ENCODE peak calls at places on chromosome 18, in four cellular contexts. P is CD8-positive, alpha-beta T cell; J is HCEC 1CT; Q is AG09309. M is an unnamed sample.

GRCh38 chr18:54949588-54949987 is 9.7 kb downstream of the CCDC68 start:
- DNase-seq in P (no peak), Q (no peak), J (no peak), M (no peak)

GRCh38 chr18:41745166-41746049 is 209.6 kb upstream of the PIK3C3 start:
- DNase-seq in J (peak; percentile 49), Q (no peak), P (no peak), M (no peak)

GRCh38 chr18:56333846-56334245 is 304.5 kb downstream of the TXNL1 start:
- DNase-seq in P (no peak), J (no peak), Q (no peak), M (no peak)

GRCh38 chr18:58446661-58447060 is 182.2 kb downstream of the ALPK2 start:
- DNase-seq in Q (no peak), J (no peak), P (no peak), M (no peak)

GRCh38 chr18:63320690-63321265 is 1.2 kb upstream of the BCL2 start:
- DNase-seq in Q (no peak), P (peak; percentile 67), J (peak; percentile 23), M (peak; percentile 26)

GRCh38 chr18:13437801-13438506 is 219.4 kb downstream of the LDLRAD4 start:
- DNase-seq in P (peak; percentile 67), Q (no peak), J (no peak), M (peak; percentile 43)

GRCh38 chr18:31722369-31722957 is 38.1 kb upstream of the B4GALT6 start:
- DNase-seq in J (peak; percentile 53), Q (peak; percentile 7), P (peak; percentile 69), M (peak; percentile 55)

GRCh38 chr18:34729264-34729663 is 19.2 kb downstream of the DTNA start:
- DNase-seq in P (no peak), J (peak; percentile 41), Q (no peak), M (no peak)

GRCh38 chr18:23237524-23238151 is 102.4 kb downstream of the CABLES1 start:
- DNase-seq in Q (no peak), J (peak; percentile 29), P (peak; percentile 63), M (no peak)

GRCh38 chr18:77009675-77010074 is 122.9 kb downstream of the MBP start:
- DNase-seq in P (no peak), Q (no peak), J (no peak), M (no peak)

GRCh38 chr18:49768051-49768391 is 45.3 kb downstream of the ACAA2 start:
- DNase-seq in J (peak; percentile 49), Q (peak; percentile 18), P (no peak), M (no peak)

GRCh38 chr18:31491586-31491985 is 6.4 kb upstream of the DSG2 start:
- DNase-seq in Q (no peak), J (no peak), P (no peak), M (no peak)